ENCODE peak calls at places on chromosomes 6 and 20, in seven cellular contexts. W, M, L, A, P, C and Z are unnamed samples.

GRCh38 chr6:145863396-145863795 is 48.8 kb upstream of the FBXO30 start:
- DNase-seq in W (no peak), M (no peak), L (no peak), A (no peak), P (no peak), C (no peak), Z (no peak)

GRCh38 chr6:149212202-149212601 is 105.3 kb upstream of the TAB2 start:
- DNase-seq in W (no peak), M (peak), L (no peak), A (no peak), P (no peak), C (no peak), Z (no peak)

GRCh38 chr6:56959938-56960337 is 5.0 kb downstream of the BEND6 start:
- DNase-seq in W (no peak), M (no peak), L (no peak), A (no peak), P (no peak), C (peak), Z (no peak)

GRCh38 chr6:20126789-20127653 is 85.2 kb downstream of the MBOAT1 start:
- DNase-seq in W (peak), M (peak), L (peak), A (peak), P (peak), C (peak), Z (peak)

GRCh38 chr6:65776332-65776731 is 69.3 kb upstream of the EYS start:
- DNase-seq in W (peak), M (no peak), L (no peak), A (no peak), P (no peak), C (peak), Z (no peak)

GRCh38 chr20:32115196-32115767 is 5.8 kb downstream of the TM9SF4 start:
- DNase-seq in W (no peak), M (no peak), L (no peak), A (no peak), P (no peak), C (no peak), Z (no peak)

GRCh38 chr6:31971279-31971992 is 502 bp downstream of the DXO start:
- DNase-seq in W (no peak), M (no peak), L (no peak), A (no peak), P (no peak), C (no peak), Z (no peak)

GRCh38 chr20:1600736-1601135 is 19.1 kb downstream of the SIRPB1 start:
- DNase-seq in W (no peak), M (no peak), L (no peak), A (no peak), P (no peak), C (no peak), Z (no peak)

GRCh38 chr20:58523916-58524315 is 8.7 kb upstream of the APCDD1L start:
- DNase-seq in W (no peak), M (no peak), L (no peak), A (no peak), P (no peak), C (no peak), Z (no peak)

GRCh38 chr6:112437053-112437452 is 89.9 kb downstream of the RFPL4B start:
- DNase-seq in W (no peak), M (no peak), L (no peak), A (no peak), P (no peak), C (no peak), Z (no peak)

GRCh38 chr20:49396230-49396629 is 86.2 kb downstream of the KCNB1 start:
- DNase-seq in W (no peak), M (no peak), L (no peak), A (no peak), P (no peak), C (no peak), Z (no peak)

GRCh38 chr20:15164726-15165125 is 827.3 kb upstream of the FLRT3 start:
- DNase-seq in W (no peak), M (no peak), L (no peak), A (no peak), P (no peak), C (no peak), Z (no peak)

GRCh38 chr6:51273228-51273961 is 454.7 kb downstream of the TFAP2B start:
- DNase-seq in W (no peak), M (no peak), L (no peak), A (no peak), P (no peak), C (no peak), Z (no peak)

GRCh38 chr6:3176562-3177355 is 19.4 kb upstream of the TUBB2A start:
- DNase-seq in W (no peak), M (peak), L (no peak), A (peak), P (peak), C (peak), Z (no peak)

GRCh38 chr6:50936277-50936681 is 117.6 kb downstream of the TFAP2B start:
- DNase-seq in W (no peak), M (no peak), L (no peak), A (no peak), P (no peak), C (no peak), Z (no peak)

GRCh38 chr6:149389509-149390297 is 10.4 kb upstream of the SUMO4 start:
- DNase-seq in W (no peak), M (peak), L (no peak), A (no peak), P (no peak), C (no peak), Z (no peak)

GRCh38 chr6:32222333-32223230 is 1.3 kb downstream of the NOTCH4 start:
- DNase-seq in W (no peak), M (no peak), L (no peak), A (no peak), P (no peak), C (no peak), Z (no peak)

GRCh38 chr6:136651982-136652381 is 101.8 kb upstream of the MAP7 start:
- DNase-seq in W (no peak), M (no peak), L (no peak), A (no peak), P (no peak), C (no peak), Z (no peak)

GRCh38 chr6:130696806-130697205 is 130.4 kb upstream of the SMLR1 start:
- DNase-seq in W (no peak), M (no peak), L (no peak), A (no peak), P (no peak), C (peak), Z (no peak)

GRCh38 chr20:5080384-5080877 is 39.3 kb downstream of the PCNA start:
- DNase-seq in W (no peak), M (peak), L (no peak), A (peak), P (no peak), C (no peak), Z (no peak)

GRCh38 chr6:6002809-6003333 is 3.9 kb downstream of the NRN1 start:
- DNase-seq in W (no peak), M (no peak), L (no peak), A (no peak), P (no peak), C (no peak), Z (no peak)

GRCh38 chr20:3820901-3821727 is 767 bp downstream of the AP5S1 start:
- DNase-seq in W (no peak), M (no peak), L (no peak), A (no peak), P (no peak), C (no peak), Z (no peak)

GRCh38 chr6:147204843-147205311 is 660 bp downstream of the STXBP5 start:
- DNase-seq in W (no peak), M (peak), L (no peak), A (no peak), P (no peak), C (peak), Z (no peak)

GRCh38 chr6:81834141-81834621 is 81.7 kb upstream of the TENT5A start:
- DNase-seq in W (no peak), M (no peak), L (no peak), A (no peak), P (no peak), C (no peak), Z (no peak)

GRCh38 chr6:1562171-1562955 is 47.4 kb upstream of the FOXC1 start:
- DNase-seq in W (no peak), M (no peak), L (no peak), A (no peak), P (no peak), C (no peak), Z (no peak)

GRCh38 chr20:63703976-63704748 is 3.6 kb downstream of the ARFRP1 start:
- DNase-seq in W (no peak), M (no peak), L (no peak), A (no peak), P (no peak), C (no peak), Z (peak)

GRCh38 chr20:9241721-9242427 is 173.0 kb downstream of the PLCB4 start:
- DNase-seq in W (no peak), M (no peak), L (no peak), A (no peak), P (no peak), C (no peak), Z (no peak)

GRCh38 chr6:34022873-34023255 is 123.0 kb downstream of the GRM4 start:
- DNase-seq in W (no peak), M (no peak), L (no peak), A (no peak), P (no peak), C (no peak), Z (no peak)

GRCh38 chr20:34122274-34122980 is 10.4 kb upstream of the EIF2S2 start:
- DNase-seq in W (no peak), M (no peak), L (no peak), A (no peak), P (no peak), C (no peak), Z (no peak)

GRCh38 chr20:62117658-62118057 is 4.6 kb upstream of the LSM14B start:
- DNase-seq in W (no peak), M (peak), L (peak), A (no peak), P (peak), C (no peak), Z (no peak)

GRCh38 chr6:134081506-134081905 is 29.1 kb upstream of the SLC2A12 start:
- DNase-seq in W (no peak), M (no peak), L (no peak), A (no peak), P (no peak), C (no peak), Z (no peak)